ENCODE peak calls at places on chromosomes 3 and 15, in ten cellular contexts. I, G, N, H, Y, Z, S, A, W and Q are unnamed samples. For H3K36me3 and H3K4me1, the result is how much of the 10 kb centered on the place peaks cover.

GRCh38 chr3:98519351-98519750 is 3.4 kb downstream of the CLDND1 start:
- DNase-seq in W (no peak), S (no peak), H (no peak), Z (no peak), G (no peak), N (no peak), Y (no peak), A (no peak), I (no peak), Q (no peak)

GRCh38 chr3:81888822-81889557 is 127.5 kb upstream of the GBE1 start:
- DNase-seq in Y (no peak), H (no peak), A (no peak), W (no peak), S (no peak), I (no peak), Z (no peak), N (no peak), G (no peak), Q (no peak)

GRCh38 chr15:96359772-96360498 is 29.4 kb downstream of the NR2F2 start:
- DNase-seq in I (no peak), Z (peak), G (no peak), H (peak), N (no peak), Y (no peak), W (no peak), A (no peak), S (peak), Q (peak)

GRCh38 chr3:177599331-177599730 is 402.0 kb upstream of the TBL1XR1 start:
- DNase-seq in Y (no peak), W (no peak), I (no peak), A (no peak), S (no peak), G (no peak), N (no peak), Z (no peak), H (no peak), Q (no peak)

GRCh38 chr3:44913868-44914468 is 39.6 kb downstream of the TGM4 start:
- DNase-seq in A (peak), I (peak), W (peak), Z (peak), H (peak), N (peak), S (peak), G (no peak), Y (peak), Q (peak)

GRCh38 chr15:41804920-41805666 is 22.8 kb upstream of the JMJD7 start:
- DNase-seq in A (no peak), Z (no peak), I (no peak), G (no peak), W (no peak), N (no peak), Y (no peak), H (no peak), S (no peak), Q (no peak)

GRCh38 chr3:77296527-77296926 is 256.6 kb downstream of the ROBO2 start:
- DNase-seq in N (no peak), S (no peak), G (no peak), W (no peak), Z (no peak), Y (no peak), A (no peak), I (no peak), H (no peak), Q (no peak)

GRCh38 chr3:177753498-177754155 is 556.3 kb upstream of the TBL1XR1 start:
- DNase-seq in G (no peak), H (no peak), Y (no peak), N (peak), S (peak), W (no peak), I (no peak), A (no peak), Z (no peak), Q (peak)

GRCh38 chr3:14864131-14864530 is 45.4 kb downstream of the FGD5 start:
- DNase-seq in I (no peak), G (no peak), S (no peak), Y (no peak), Z (no peak), W (no peak), N (no peak), A (no peak), H (no peak), Q (no peak)

GRCh38 chr15:47184003-47184404 is 533.3 kb upstream of the SEMA6D start:
- DNase-seq in N (no peak), W (peak), G (no peak), Y (no peak), S (no peak), I (no peak), H (peak), Z (peak), A (no peak), Q (peak)

GRCh38 chr3:113685956-113686721 is 10.3 kb downstream of the USF3 start:
- DNase-seq in A (no peak), G (no peak), W (no peak), Z (no peak), I (peak), S (no peak), H (no peak), N (no peak), Y (no peak), Q (no peak)

GRCh38 chr15:88141490-88141889 is 115.0 kb downstream of the NTRK3 start:
- DNase-seq in N (no peak), Z (no peak), W (no peak), Y (no peak), S (no peak), H (no peak), G (no peak), I (no peak), A (no peak), Q (no peak)

GRCh38 chr3:172076212-172076611 is 36.8 kb downstream of the FNDC3B start:
- DNase-seq in Y (no peak), I (no peak), Z (no peak), A (no peak), G (no peak), S (no peak), H (no peak), W (no peak), N (no peak), Q (no peak)

GRCh38 chr15:58048261-58048660 is 17.2 kb downstream of the ALDH1A2 start:
- DNase-seq in H (no peak), Y (no peak), A (no peak), G (no peak), Z (no peak), S (no peak), I (no peak), N (no peak), W (no peak), Q (no peak)

GRCh38 chr3:181695661-181696491 is 15.8 kb upstream of the SOX2 start:
- DNase-seq in W (no peak), N (no peak), Z (peak), A (no peak), Y (no peak), I (no peak), H (no peak), S (peak), G (no peak), Q (no peak)

GRCh38 chr3:62785384-62785783 is 89.8 kb downstream of the CADPS start:
- DNase-seq in N (no peak), Y (no peak), I (no peak), A (no peak), Z (no peak), G (no peak), H (no peak), S (no peak), W (no peak), Q (no peak)

GRCh38 chr3:175146258-175146657 is 287.1 kb downstream of the NAALADL2 start:
- DNase-seq in Y (no peak), A (no peak), I (no peak), G (no peak), N (no peak), H (no peak), Z (no peak), S (no peak), W (no peak), Q (no peak)

GRCh38 chr3:172107403-172107802 is 68.0 kb downstream of the FNDC3B start:
- DNase-seq in W (no peak), A (no peak), H (no peak), Z (no peak), N (no peak), I (no peak), S (no peak), Y (no peak), G (no peak), Q (no peak)

GRCh38 chr15:92634046-92634445 is 21.5 kb downstream of the FAM174B start:
- DNase-seq in N (no peak), Y (no peak), S (no peak), I (no peak), H (no peak), W (no peak), G (no peak), A (no peak), Z (no peak), Q (no peak)

GRCh38 chr3:187039100-187039722 is 100.1 kb downstream of the RPL39L start:
- DNase-seq in Z (no peak), S (no peak), A (no peak), H (no peak), W (no peak), Y (no peak), N (no peak), G (no peak), I (peak), Q (no peak)

GRCh38 chr3:186053954-186054353 is 54.9 kb downstream of the ETV5 start:
- DNase-seq in A (no peak), I (no peak), W (no peak), N (no peak), Z (no peak), G (no peak), H (no peak), Y (no peak), S (no peak), Q (no peak)

GRCh38 chr3:21310176-21310575 is 440.8 kb downstream of the ZNF385D start:
- DNase-seq in A (no peak), I (no peak), S (no peak), G (no peak), Y (no peak), W (no peak), Z (no peak), N (no peak), H (no peak), Q (no peak)

GRCh38 chr3:109122690-109123089 is 4.8 kb upstream of the MORC1 start:
- DNase-seq in S (no peak), I (no peak), G (no peak), Z (no peak), A (no peak), H (no peak), W (no peak), N (no peak), Y (no peak), Q (no peak)

DNA sequence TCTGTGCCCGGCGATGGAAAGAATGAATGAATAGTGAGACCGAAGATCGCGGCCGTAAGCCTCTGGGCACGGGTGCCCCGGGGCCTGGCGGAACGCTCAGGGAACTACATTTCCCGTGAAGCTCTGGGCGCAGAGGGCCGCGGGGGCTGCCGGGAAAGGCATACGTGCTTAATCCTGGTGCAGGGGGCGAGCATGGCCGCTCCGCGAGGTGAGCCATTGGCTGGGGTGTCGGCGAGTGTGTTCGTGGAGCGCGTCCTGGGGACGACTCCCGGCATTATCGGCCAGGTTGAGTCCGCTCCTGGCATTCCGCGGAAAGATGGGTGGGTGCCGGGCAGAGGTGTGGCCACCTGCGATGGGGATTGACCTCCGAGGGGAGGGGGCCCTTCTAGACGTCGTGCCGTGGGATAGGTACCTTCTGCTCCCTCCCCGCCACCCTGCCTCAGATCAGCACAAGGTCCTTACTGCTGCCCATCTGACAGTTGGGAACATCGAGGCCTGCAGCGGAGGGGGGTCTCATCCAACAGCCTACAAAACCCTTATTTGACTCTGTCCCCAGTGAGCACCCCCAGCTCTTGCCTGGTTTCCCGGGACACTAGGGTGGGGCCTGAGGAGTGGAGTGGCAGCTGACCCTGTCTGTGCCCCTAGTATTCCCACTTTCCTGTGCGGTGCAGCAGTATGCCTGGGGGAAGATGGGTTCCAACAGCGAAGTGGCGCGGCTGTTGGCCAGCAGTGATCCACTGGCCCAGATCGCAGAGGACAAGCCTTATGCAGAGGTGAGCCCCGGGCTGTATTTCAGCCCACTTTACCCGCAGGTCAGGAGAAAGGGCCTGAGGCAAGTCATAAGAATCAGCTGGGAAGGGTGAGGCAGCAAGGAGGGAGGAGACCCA is at the start of gene MPI:
- DNase-seq in Z (peak), W (peak), S (peak), G (no peak), N (peak), H (peak), Y (peak), A (no peak), I (peak), Q (peak)
- TF ChIP-seq CTCF in Z (no peak), W (no peak), S (no peak), G (no peak), N (peak), H (no peak), Y (no peak), A (no peak), I (no peak), Q (no peak)

GRCh38 chr15:85651551-85651950 is 143.2 kb downstream of the KLHL25 start:
- DNase-seq in I (no peak), W (no peak), S (no peak), Z (no peak), H (no peak), A (no peak), Y (no peak), N (no peak), G (no peak), Q (no peak)
- H3K36me3 ChIP-seq in I (under half), W (under half), S (under half), Z (under half), H (half or more), A (under half), Y (under half), N (half or more), G (under half), Q (under half)

DNA sequence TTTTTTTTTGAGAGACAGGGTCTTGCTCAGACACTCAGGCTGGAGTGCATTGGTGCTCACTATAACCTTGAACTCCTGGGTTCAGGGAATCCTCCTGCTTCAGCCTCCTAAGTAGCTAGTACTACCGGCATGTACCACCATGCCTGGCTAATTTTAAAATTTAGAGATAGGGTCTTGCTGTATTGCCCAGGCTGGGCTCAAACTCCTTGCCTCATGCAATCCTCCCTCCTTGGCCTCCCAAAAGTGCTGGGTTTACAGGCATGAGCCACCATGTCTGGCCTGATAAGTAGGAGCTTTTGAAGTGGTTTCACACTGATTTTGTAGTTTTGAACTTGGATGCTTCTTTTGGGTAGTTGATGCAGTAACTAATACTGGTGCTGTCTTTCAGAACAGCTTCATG is 7.8 kb downstream of the MAP2K1 start:
- DNase-seq in H (no peak), Z (no peak), G (no peak), S (no peak), Y (no peak), I (no peak), A (no peak), N (no peak), W (no peak), Q (no peak)
- H3K4me1 ChIP-seq in H (under half), Z (under half), G (under half), S (under half), Y (under half), I (under half), A (under half), N (under half), W (under half), Q (under half)

GRCh38 chr15:82585072-82585471 is 44.8 kb upstream of the RPS17 start:
- DNase-seq in I (no peak), S (no peak), H (no peak), Z (peak), Y (no peak), N (no peak), G (no peak), A (no peak), W (no peak), Q (no peak)
- TF ChIP-seq CTCF in I (no peak), S (no peak), H (no peak), Z (peak), Y (no peak), N (no peak), G (peak), A (no peak), W (no peak), Q (no peak)

DNA sequence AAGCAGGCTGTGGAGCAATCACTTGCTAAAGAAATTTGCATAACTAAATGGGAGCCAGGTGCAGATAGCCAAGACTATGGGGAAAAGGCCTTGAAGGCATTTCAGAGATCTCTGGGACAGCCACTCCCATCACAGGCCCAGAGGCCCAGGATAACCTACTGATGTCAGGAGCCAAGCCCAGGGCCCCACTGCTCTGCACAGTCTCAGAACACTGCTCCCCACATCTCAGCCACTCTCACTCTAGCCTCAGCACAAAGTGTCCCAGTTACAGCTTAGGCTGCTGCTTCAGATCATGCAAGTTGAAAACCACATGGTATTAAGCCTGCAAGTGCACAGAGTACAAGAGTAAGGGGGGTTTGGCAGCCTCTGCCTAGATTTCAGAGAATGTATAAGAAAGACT is 147.6 kb upstream of the TGFBR2 start:
- DNase-seq in H (no peak), A (no peak), Z (no peak), Y (no peak), S (no peak), N (no peak), G (no peak), I (no peak), W (no peak), Q (no peak)
- H3K36me3 ChIP-seq in H (under half), A (under half), Z (under half), Y (under half), S (under half), N (under half), G (under half), I (under half), W (under half), Q (under half)

GRCh38 chr3:197792019-197792647 is 1.1 kb downstream of the LRCH3 start:
- DNase-seq in Z (no peak), G (no peak), W (no peak), Y (no peak), S (no peak), H (no peak), I (no peak), N (no peak), A (no peak), Q (no peak)

GRCh38 chr3:197794115-197794514 is 3.1 kb downstream of the LRCH3 start:
- DNase-seq in S (no peak), H (no peak), Y (no peak), I (no peak), G (no peak), W (no peak), Z (no peak), A (no peak), N (no peak), Q (no peak)

GRCh38 chr3:197793246-197793645 is 2.2 kb downstream of the LRCH3 start:
- DNase-seq in I (no peak), A (no peak), Y (no peak), H (no peak), S (no peak), N (no peak), Z (no peak), W (no peak), G (peak), Q (no peak)

GRCh38 chr3:197796087-197796486 is 5.0 kb downstream of the LRCH3 start:
- DNase-seq in Z (no peak), N (no peak), I (no peak), H (no peak), A (no peak), W (no peak), S (no peak), Y (no peak), G (no peak), Q (no peak)

GRCh38 chr3:197795200-197795599 is 4.1 kb downstream of the LRCH3 start:
- DNase-seq in N (no peak), H (no peak), S (no peak), A (no peak), W (no peak), G (no peak), I (peak), Y (no peak), Z (no peak), Q (no peak)
- H3K4me1 ChIP-seq in N (half or more), H (under half), S (under half), A (under half), W (under half), G (under half), I (under half), Y (under half), Z (under half), Q (half or more)